ENCODE peak calls at places on chromosomes 1 and 21, in six cellular contexts. One of them, this sample, is unnamed.

GRCh38 chr1:192522673-192523072 is 52.9 kb upstream of the RGS1 start:
- DNase-seq in upper lobe of right lung: no peak
- DNase-seq in tibial nerve: no peak
- DNase-seq in dorsolateral prefrontal cortex: no peak
- DNase-seq in lower lobe of right lung: no peak
- DNase-seq in stomach: no peak
- DNase-seq in this sample: no peak

GRCh38 chr1:226548281-226549093 is at the start of gene STUM:
- DNase-seq in lower lobe of right lung: no peak
- DNase-seq in upper lobe of right lung: peak
- DNase-seq in stomach: peak
- DNase-seq in dorsolateral prefrontal cortex: no peak
- DNase-seq in tibial nerve: no peak
- DNase-seq in this sample: no peak

GRCh38 chr1:47651311-47652089 is 213.7 kb downstream of the FOXD2 start:
- DNase-seq in lower lobe of right lung: no peak
- DNase-seq in stomach: peak
- DNase-seq in dorsolateral prefrontal cortex: no peak
- DNase-seq in tibial nerve: no peak
- DNase-seq in upper lobe of right lung: peak
- DNase-seq in this sample: no peak

GRCh38 chr1:71351438-71351837 is 270.6 kb upstream of the ZRANB2 start:
- DNase-seq in upper lobe of right lung: no peak
- DNase-seq in dorsolateral prefrontal cortex: no peak
- DNase-seq in lower lobe of right lung: no peak
- DNase-seq in tibial nerve: no peak
- DNase-seq in stomach: no peak
- DNase-seq in this sample: no peak

GRCh38 chr1:22639286-22639685 is 2.9 kb downstream of the C1QA start:
- DNase-seq in stomach: no peak
- DNase-seq in dorsolateral prefrontal cortex: no peak
- DNase-seq in lower lobe of right lung: no peak
- DNase-seq in tibial nerve: no peak
- DNase-seq in upper lobe of right lung: peak
- DNase-seq in this sample: no peak

GRCh38 chr21:17660449-17660848 is 47.7 kb upstream of the BTG3 start:
- DNase-seq in upper lobe of right lung: no peak
- DNase-seq in stomach: no peak
- DNase-seq in tibial nerve: no peak
- DNase-seq in dorsolateral prefrontal cortex: no peak
- DNase-seq in lower lobe of right lung: no peak
- DNase-seq in this sample: no peak

GRCh38 chr1:98113811-98114210 is 193.0 kb upstream of the DPYD start:
- DNase-seq in upper lobe of right lung: no peak
- DNase-seq in dorsolateral prefrontal cortex: no peak
- DNase-seq in lower lobe of right lung: no peak
- DNase-seq in stomach: no peak
- DNase-seq in tibial nerve: no peak
- DNase-seq in this sample: no peak

GRCh38 chr1:202586018-202586821 is 124.0 kb downstream of the SYT2 start:
- DNase-seq in upper lobe of right lung: no peak
- DNase-seq in lower lobe of right lung: no peak
- DNase-seq in dorsolateral prefrontal cortex: no peak
- DNase-seq in tibial nerve: peak
- DNase-seq in stomach: peak
- DNase-seq in this sample: no peak

GRCh38 chr1:173900992-173901391 is 16.1 kb downstream of the SERPINC1 start:
- DNase-seq in dorsolateral prefrontal cortex: no peak
- DNase-seq in tibial nerve: no peak
- DNase-seq in lower lobe of right lung: no peak
- DNase-seq in upper lobe of right lung: no peak
- DNase-seq in stomach: no peak
- DNase-seq in this sample: no peak

GRCh38 chr21:19541612-19542011 is 1138.0 kb upstream of the TMPRSS15 start:
- DNase-seq in stomach: no peak
- DNase-seq in upper lobe of right lung: no peak
- DNase-seq in tibial nerve: no peak
- DNase-seq in lower lobe of right lung: no peak
- DNase-seq in dorsolateral prefrontal cortex: no peak
- DNase-seq in this sample: no peak

GRCh38 chr1:206771353-206771722 is 765 bp downstream of the IL19 start:
- DNase-seq in upper lobe of right lung: no peak
- DNase-seq in stomach: no peak
- DNase-seq in lower lobe of right lung: no peak
- DNase-seq in dorsolateral prefrontal cortex: no peak
- DNase-seq in tibial nerve: no peak
- DNase-seq in this sample: no peak

GRCh38 chr21:33747420-33747819 is 105.1 kb downstream of the ITSN1 start:
- DNase-seq in stomach: no peak
- DNase-seq in upper lobe of right lung: no peak
- DNase-seq in dorsolateral prefrontal cortex: no peak
- DNase-seq in lower lobe of right lung: no peak
- DNase-seq in tibial nerve: no peak
- DNase-seq in this sample: no peak

GRCh38 chr1:59819566-59820438 is 5.1 kb downstream of the HOOK1 start:
- DNase-seq in lower lobe of right lung: no peak
- DNase-seq in upper lobe of right lung: no peak
- DNase-seq in dorsolateral prefrontal cortex: no peak
- DNase-seq in stomach: no peak
- DNase-seq in tibial nerve: no peak
- DNase-seq in this sample: no peak

GRCh38 chr1:43978551-43979260 is at the start of gene B4GALT2:
- DNase-seq in stomach: peak
- DNase-seq in upper lobe of right lung: peak
- DNase-seq in dorsolateral prefrontal cortex: no peak
- DNase-seq in lower lobe of right lung: no peak
- DNase-seq in tibial nerve: no peak
- DNase-seq in this sample: no peak

GRCh38 chr21:33230518-33231324 is 983 bp downstream of the IFNAR2 start:
- DNase-seq in dorsolateral prefrontal cortex: peak
- DNase-seq in tibial nerve: no peak
- DNase-seq in lower lobe of right lung: peak
- DNase-seq in upper lobe of right lung: peak
- DNase-seq in stomach: no peak
- DNase-seq in this sample: peak

GRCh38 chr21:44723177-44724131 is 12.1 kb upstream of the TSPEAR start:
- DNase-seq in upper lobe of right lung: no peak
- DNase-seq in tibial nerve: no peak
- DNase-seq in stomach: no peak
- DNase-seq in dorsolateral prefrontal cortex: no peak
- DNase-seq in lower lobe of right lung: no peak
- DNase-seq in this sample: no peak

GRCh38 chr1:215631489-215631888 is 64.4 kb downstream of the KCTD3 start:
- DNase-seq in upper lobe of right lung: no peak
- DNase-seq in dorsolateral prefrontal cortex: no peak
- DNase-seq in lower lobe of right lung: no peak
- DNase-seq in stomach: no peak
- DNase-seq in tibial nerve: no peak
- DNase-seq in this sample: no peak

GRCh38 chr1:156845055-156845952 is 13.6 kb downstream of the INSRR start:
- DNase-seq in upper lobe of right lung: no peak
- DNase-seq in lower lobe of right lung: no peak
- DNase-seq in dorsolateral prefrontal cortex: no peak
- DNase-seq in tibial nerve: no peak
- DNase-seq in stomach: no peak
- DNase-seq in this sample: peak

GRCh38 chr1:43586136-43586726 is 55.5 kb downstream of the PTPRF start:
- DNase-seq in dorsolateral prefrontal cortex: no peak
- DNase-seq in lower lobe of right lung: no peak
- DNase-seq in tibial nerve: no peak
- DNase-seq in upper lobe of right lung: no peak
- DNase-seq in stomach: no peak
- DNase-seq in this sample: no peak

GRCh38 chr1:90713741-90714509 is 3.2 kb downstream of the BARHL2 start:
- DNase-seq in lower lobe of right lung: no peak
- DNase-seq in tibial nerve: no peak
- DNase-seq in stomach: no peak
- DNase-seq in upper lobe of right lung: no peak
- DNase-seq in dorsolateral prefrontal cortex: no peak
- DNase-seq in this sample: no peak

GRCh38 chr1:83934550-83934949 is 64.4 kb downstream of the TTLL7 start:
- DNase-seq in stomach: no peak
- DNase-seq in upper lobe of right lung: no peak
- DNase-seq in lower lobe of right lung: no peak
- DNase-seq in dorsolateral prefrontal cortex: no peak
- DNase-seq in tibial nerve: no peak
- DNase-seq in this sample: no peak

DNA sequence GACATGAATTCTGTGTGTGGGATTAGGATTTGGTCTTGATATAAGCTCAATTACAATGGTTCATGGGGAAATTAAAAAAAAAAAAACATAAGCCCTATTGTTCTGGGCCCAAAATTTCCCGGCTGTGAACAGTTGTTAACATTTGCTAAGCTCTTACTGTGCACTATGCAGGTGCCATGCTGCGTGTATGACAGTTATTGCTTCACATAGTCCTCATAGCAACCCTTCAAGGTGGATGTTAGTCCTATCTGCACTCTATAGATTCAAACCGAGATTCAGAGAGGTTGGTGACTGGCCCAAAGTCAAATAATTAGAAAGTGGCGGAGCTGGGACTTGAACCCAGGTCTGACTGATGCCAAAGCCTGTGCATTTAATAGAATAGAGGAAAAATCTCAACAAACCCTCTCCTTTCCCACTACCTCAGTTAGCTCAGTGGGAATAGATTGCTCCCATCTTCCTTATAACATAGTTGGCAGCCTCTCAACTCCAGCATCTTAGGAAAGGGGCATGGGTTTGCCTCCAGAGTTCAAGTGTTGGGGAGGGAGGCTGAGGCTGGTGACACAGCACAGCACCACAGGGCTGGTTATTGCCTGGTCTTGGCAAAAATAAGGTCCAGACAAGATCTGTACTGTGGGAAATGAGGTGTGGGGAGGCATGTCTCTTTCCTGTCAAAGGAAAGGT is 55.0 kb upstream of the GCLM start:
- DNase-seq in lower lobe of right lung: no peak
- DNase-seq in tibial nerve: no peak
- DNase-seq in stomach: no peak
- DNase-seq in dorsolateral prefrontal cortex: no peak
- DNase-seq in upper lobe of right lung: no peak
- DNase-seq in this sample: no peak
- H3K4me3 ChIP-seq in lower lobe of right lung: no peak
- H3K4me3 ChIP-seq in tibial nerve: no peak
- H3K4me3 ChIP-seq in stomach: no peak
- H3K4me3 ChIP-seq in dorsolateral prefrontal cortex: no peak
- H3K4me3 ChIP-seq in upper lobe of right lung: no peak
- H3K4me3 ChIP-seq in this sample: no peak

GRCh38 chr1:8461341-8462110 is 143.6 kb downstream of the SLC45A1 start:
- DNase-seq in upper lobe of right lung: no peak
- DNase-seq in dorsolateral prefrontal cortex: no peak
- DNase-seq in tibial nerve: no peak
- DNase-seq in stomach: no peak
- DNase-seq in lower lobe of right lung: no peak
- DNase-seq in this sample: no peak

GRCh38 chr1:8462298-8462946 is 144.5 kb downstream of the SLC45A1 start:
- DNase-seq in dorsolateral prefrontal cortex: no peak
- DNase-seq in stomach: no peak
- DNase-seq in lower lobe of right lung: no peak
- DNase-seq in tibial nerve: no peak
- DNase-seq in upper lobe of right lung: peak
- DNase-seq in this sample: no peak

GRCh38 chr1:8464377-8464776 is 146.5 kb downstream of the SLC45A1 start:
- DNase-seq in upper lobe of right lung: peak
- DNase-seq in stomach: no peak
- DNase-seq in dorsolateral prefrontal cortex: no peak
- DNase-seq in tibial nerve: no peak
- DNase-seq in lower lobe of right lung: peak
- DNase-seq in this sample: no peak

GRCh38 chr1:8464987-8465386 is 147.1 kb downstream of the SLC45A1 start:
- DNase-seq in lower lobe of right lung: no peak
- DNase-seq in dorsolateral prefrontal cortex: no peak
- DNase-seq in upper lobe of right lung: no peak
- DNase-seq in tibial nerve: no peak
- DNase-seq in stomach: no peak
- DNase-seq in this sample: no peak

GRCh38 chr1:8463144-8463927 is 145.4 kb downstream of the SLC45A1 start:
- DNase-seq in lower lobe of right lung: no peak
- DNase-seq in upper lobe of right lung: no peak
- DNase-seq in tibial nerve: peak
- DNase-seq in dorsolateral prefrontal cortex: no peak
- DNase-seq in stomach: peak
- DNase-seq in this sample: no peak
- H3K4me3 ChIP-seq in lower lobe of right lung: no peak
- H3K4me3 ChIP-seq in upper lobe of right lung: no peak
- H3K4me3 ChIP-seq in tibial nerve: peak
- H3K4me3 ChIP-seq in dorsolateral prefrontal cortex: no peak
- H3K4me3 ChIP-seq in stomach: no peak
- H3K4me3 ChIP-seq in this sample: no peak

DNA sequence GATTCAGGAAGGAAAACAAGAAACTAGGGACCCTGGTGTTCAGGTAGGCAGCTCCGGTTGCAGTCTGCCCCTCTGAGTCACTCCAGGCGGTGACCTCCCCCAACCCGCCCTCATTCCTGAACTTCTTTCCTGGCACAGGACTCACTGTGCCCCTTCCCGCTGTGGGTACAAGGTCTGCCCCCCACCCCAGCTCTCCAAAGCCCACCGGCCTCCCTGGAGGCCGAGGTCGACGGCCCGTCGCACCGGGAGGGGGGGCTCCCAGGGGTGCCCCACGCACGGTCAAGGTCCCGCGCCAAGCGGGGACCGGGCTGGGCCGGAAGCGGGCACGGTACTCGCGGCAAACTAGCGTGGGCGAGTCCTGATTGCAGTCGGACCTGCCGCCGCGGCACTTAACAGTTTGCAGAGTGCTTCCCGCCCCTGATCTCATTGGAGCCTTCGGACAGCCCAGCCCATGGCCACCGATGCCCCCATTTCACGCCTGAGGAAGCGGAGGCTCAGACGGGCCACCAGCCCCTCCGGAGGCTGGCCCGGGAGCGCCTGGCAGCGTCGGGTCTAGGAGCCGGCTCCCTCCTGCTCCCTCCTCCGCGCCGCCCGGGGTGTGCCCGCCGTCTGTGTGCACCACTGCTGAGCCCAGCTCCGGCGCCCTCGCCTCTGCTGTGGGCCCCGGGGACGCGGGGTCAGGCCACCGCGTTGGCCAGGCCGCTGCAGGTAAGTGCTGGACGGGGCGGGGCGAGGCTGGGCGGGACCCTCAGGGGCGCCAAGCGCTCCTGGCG is at the start of gene GJB3:
- DNase-seq in dorsolateral prefrontal cortex: peak
- DNase-seq in tibial nerve: no peak
- DNase-seq in lower lobe of right lung: no peak
- DNase-seq in stomach: no peak
- DNase-seq in upper lobe of right lung: peak
- DNase-seq in this sample: no peak
- H3K4me3 ChIP-seq in dorsolateral prefrontal cortex: peak
- H3K4me3 ChIP-seq in tibial nerve: peak
- H3K4me3 ChIP-seq in lower lobe of right lung: peak
- H3K4me3 ChIP-seq in stomach: peak
- H3K4me3 ChIP-seq in upper lobe of right lung: peak
- H3K4me3 ChIP-seq in this sample: no peak

DNA sequence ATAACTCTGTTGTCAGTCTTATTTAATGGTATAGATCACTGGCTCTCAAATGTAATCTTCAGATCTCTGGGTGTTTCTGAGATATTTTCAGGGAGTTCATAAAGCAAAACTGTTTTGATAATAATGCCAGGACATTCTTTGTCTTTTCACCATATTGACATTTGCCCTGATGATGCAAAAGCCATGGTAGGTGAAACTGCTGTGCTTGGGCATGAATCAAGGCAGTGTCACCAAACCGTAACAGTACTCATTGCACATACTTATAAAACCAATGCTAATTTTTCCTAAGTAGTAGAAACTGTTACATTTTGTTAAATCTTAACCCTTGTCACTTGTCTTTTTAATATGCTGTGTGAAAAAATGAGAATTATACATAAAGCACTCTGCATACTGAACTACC is 76.0 kb downstream of the RPS6KC1 start:
- DNase-seq in upper lobe of right lung: no peak
- DNase-seq in stomach: no peak
- DNase-seq in dorsolateral prefrontal cortex: no peak
- DNase-seq in lower lobe of right lung: no peak
- DNase-seq in tibial nerve: no peak
- DNase-seq in this sample: no peak
- H3K4me3 ChIP-seq in upper lobe of right lung: no peak
- H3K4me3 ChIP-seq in stomach: no peak
- H3K4me3 ChIP-seq in dorsolateral prefrontal cortex: no peak
- H3K4me3 ChIP-seq in lower lobe of right lung: no peak
- H3K4me3 ChIP-seq in tibial nerve: no peak
- H3K4me3 ChIP-seq in this sample: no peak

This sample was measured in CD8-positive, alpha-beta memory T cell.